ENCODE peak calls at places on chromosomes 3 and 15, in five cellular contexts. E, V, M, Q and F are unnamed samples.

GRCh38 chr3:113773381-113773780 is 26.5 kb downstream of the ATP6V1A start:
- DNase-seq in E (peak), V (no peak), M (no peak), Q (no peak), F (peak)

GRCh38 chr3:52331906-52332305 is 15.8 kb downstream of the DNAH1 start:
- DNase-seq in E (no peak), V (no peak), M (no peak), Q (no peak), F (no peak)

GRCh38 chr3:25843332-25843731 is 53.4 kb downstream of the OXSM start:
- DNase-seq in E (peak), V (no peak), M (no peak), Q (no peak), F (peak)

GRCh38 chr3:27423463-27423862 is 54.3 kb upstream of the NEK10 start:
- DNase-seq in E (peak), V (no peak), M (no peak), Q (no peak), F (peak)

GRCh38 chr3:16511561-16512434 is 1.7 kb downstream of the RFTN1 start:
- DNase-seq in E (peak), V (no peak), M (peak), Q (peak), F (peak)

GRCh38 chr3:107452436-107452835 is 70.3 kb upstream of the BBX start:
- DNase-seq in E (peak), V (no peak), M (no peak), Q (no peak), F (peak)

GRCh38 chr3:196890309-196890708 is 22.6 kb downstream of the SENP5 start:
- DNase-seq in E (peak), V (no peak), M (no peak), Q (no peak), F (no peak)

GRCh38 chr3:10627884-10628572 is 122.6 kb upstream of the ATP2B2 start:
- DNase-seq in E (no peak), V (no peak), M (no peak), Q (no peak), F (no peak)

GRCh38 chr3:195255176-195255500 is 15.8 kb downstream of the XXYLT1 start:
- DNase-seq in E (no peak), V (no peak), M (no peak), Q (no peak), F (no peak)

GRCh38 chr15:58465866-58466517 is 34.2 kb downstream of the LIPC start:
- DNase-seq in E (peak), V (no peak), M (no peak), Q (no peak), F (peak)

GRCh38 chr3:126373682-126374601 is 16.7 kb upstream of the KLF15 start:
- DNase-seq in E (peak), V (peak), M (peak), Q (no peak), F (no peak)

GRCh38 chr15:63234479-63234878 is 42.9 kb upstream of the APH1B start:
- DNase-seq in E (peak), V (no peak), M (peak), Q (peak), F (peak)

GRCh38 chr15:73866881-73867410 is 6.4 kb upstream of the TBC1D21 start:
- DNase-seq in E (no peak), V (no peak), M (no peak), Q (no peak), F (no peak)

GRCh38 chr3:36796896-36797295 is 32.5 kb upstream of the DCLK3 start:
- DNase-seq in E (peak), V (no peak), M (no peak), Q (no peak), F (peak)

GRCh38 chr3:82194870-82195269 is 433.4 kb upstream of the GBE1 start:
- DNase-seq in E (no peak), V (no peak), M (no peak), Q (no peak), F (no peak)

GRCh38 chr3:170585008-170585936 is 603 bp downstream of the SLC7A14 start:
- DNase-seq in E (no peak), V (peak), M (no peak), Q (no peak), F (no peak)

GRCh38 chr3:186583820-186584219 is 13.3 kb downstream of the DNAJB11 start:
- DNase-seq in E (no peak), V (no peak), M (no peak), Q (no peak), F (peak)

GRCh38 chr15:99174567-99174966 is 69.7 kb downstream of the SYNM start:
- DNase-seq in E (no peak), V (no peak), M (peak), Q (no peak), F (no peak)

GRCh38 chr3:45536316-45536715 is 58.2 kb upstream of the LIMD1 start:
- DNase-seq in E (no peak), V (no peak), M (no peak), Q (no peak), F (no peak)

GRCh38 chr15:60844431-60845174 is 365.7 kb upstream of the ICE2 start:
- DNase-seq in E (no peak), V (no peak), M (peak), Q (no peak), F (no peak)

GRCh38 chr15:99239545-99240198 is 9.7 kb downstream of the TTC23 start:
- DNase-seq in E (no peak), V (no peak), M (no peak), Q (no peak), F (no peak)

GRCh38 chr3:157066335-157067071 is 93.4 kb downstream of the CCNL1 start:
- DNase-seq in E (peak), V (no peak), M (no peak), Q (no peak), F (no peak)

GRCh38 chr3:16913264-16913580 is 28.5 kb downstream of the PLCL2 start:
- DNase-seq in E (no peak), V (no peak), M (no peak), Q (no peak), F (no peak)

GRCh38 chr3:120428904-120429303 is 21.9 kb downstream of the FSTL1 start:
- DNase-seq in E (peak), V (no peak), M (no peak), Q (no peak), F (no peak)

GRCh38 chr3:45178131-45179023 is 32.2 kb upstream of the CDCP1 start:
- DNase-seq in E (peak), V (no peak), M (no peak), Q (no peak), F (peak)

GRCh38 chr3:111128884-111129283 is 57.3 kb downstream of the NECTIN3 start:
- DNase-seq in E (no peak), V (no peak), M (no peak), Q (no peak), F (no peak)

GRCh38 chr15:99307735-99308134 is 56.5 kb downstream of the LRRC28 start:
- DNase-seq in E (no peak), V (no peak), M (no peak), Q (no peak), F (no peak)

GRCh38 chr15:67120009-67120838 is 54.8 kb downstream of the SMAD3 start:
- DNase-seq in E (no peak), V (no peak), M (no peak), Q (no peak), F (no peak)
- H3K4me3 ChIP-seq in E (no peak), V (no peak), M (no peak), Q (peak), F (no peak)

DNA sequence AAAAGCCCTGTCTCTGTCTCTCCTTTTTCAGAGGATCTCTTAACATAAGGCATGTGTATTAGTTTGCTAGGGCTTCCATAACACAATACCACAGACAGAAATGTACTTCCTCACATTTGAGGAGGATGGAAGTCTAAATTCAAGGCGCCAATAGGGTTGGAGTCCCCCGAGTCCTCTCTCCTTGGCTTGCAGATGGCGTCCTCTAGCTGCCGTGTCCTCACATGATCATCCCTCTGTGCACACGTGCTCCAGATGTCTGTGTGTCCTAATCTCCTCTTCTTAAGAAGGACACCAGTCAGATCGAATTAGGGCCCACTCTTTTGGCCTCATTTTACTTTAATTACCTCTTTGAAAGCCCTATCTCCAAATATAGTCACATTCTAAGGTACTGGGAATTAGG is 23.1 kb upstream of the BFSP2 start:
- DNase-seq in E (no peak), V (no peak), M (no peak), Q (no peak), F (peak)
- TF ChIP-seq CTCF in E (no peak), V (no peak), M (no peak), Q (no peak), F (no peak)

GRCh38 chr3:58434170-58434507 is 507 bp upstream of the PDHB start:
- DNase-seq in E (no peak), V (no peak), M (no peak), Q (no peak), F (no peak)
- H3K4me3 ChIP-seq in E (peak), V (peak), M (no peak), Q (peak), F (peak)

GRCh38 chr15:75201609-75202250 is at the start of gene C15orf39:
- DNase-seq in E (peak), V (peak), M (peak), Q (peak), F (peak)
- TF ChIP-seq CTCF in E (peak), V (peak), M (peak), Q (peak), F (peak)

DNA sequence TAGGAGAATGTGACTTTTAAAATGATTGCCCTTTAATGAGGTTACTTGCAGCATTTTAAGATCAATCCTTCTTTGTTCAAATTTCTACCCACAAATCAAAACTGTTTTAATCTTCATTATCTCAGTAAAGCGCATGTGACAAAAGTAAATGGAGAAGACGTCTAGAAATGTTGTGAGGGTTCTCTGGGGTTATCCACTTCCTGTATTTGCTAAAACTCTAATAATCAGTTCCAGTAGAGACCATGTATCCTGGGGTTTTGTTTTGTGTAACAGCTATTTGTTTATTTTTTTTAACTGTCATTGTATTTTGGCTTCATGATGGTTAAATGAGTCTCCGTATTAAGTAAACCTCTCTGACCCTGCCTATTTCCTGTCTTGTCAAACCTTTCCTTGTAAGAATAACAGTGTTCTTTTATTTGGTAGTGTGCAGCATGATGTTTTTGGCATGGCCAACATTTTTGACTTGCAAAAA is 27.5 kb downstream of the DUT start:
- DNase-seq in E (peak), V (no peak), M (no peak), Q (no peak), F (peak)
- H3K4me3 ChIP-seq in E (no peak), V (no peak), M (no peak), Q (no peak), F (no peak)

GRCh38 chr15:40470423-40471104 is at the start of gene CHST14:
- DNase-seq in E (peak), V (peak), M (peak), Q (peak), F (peak)
- TF ChIP-seq CTCF in E (no peak), V (no peak), M (no peak), Q (no peak), F (no peak)

GRCh38 chr15:65066001-65066634 is 1.7 kb downstream of the RASL12 start:
- DNase-seq in E (peak), V (no peak), M (no peak), Q (no peak), F (no peak)
- H3K4me3 ChIP-seq in E (no peak), V (no peak), M (no peak), Q (peak), F (peak)

GRCh38 chr15:88702983-88703382 is 64.2 kb downstream of the ISG20 start:
- DNase-seq in E (no peak), V (no peak), M (peak), Q (no peak), F (peak)

GRCh38 chr15:88700716-88701115 is 61.9 kb downstream of the ISG20 start:
- DNase-seq in E (no peak), V (no peak), M (no peak), Q (no peak), F (no peak)

GRCh38 chr15:88703533-88703932 is 64.7 kb downstream of the ISG20 start:
- DNase-seq in E (no peak), V (no peak), M (no peak), Q (no peak), F (no peak)

GRCh38 chr15:88699861-88700260 is 61.0 kb downstream of the ISG20 start:
- DNase-seq in E (no peak), V (no peak), M (no peak), Q (no peak), F (no peak)

DNA sequence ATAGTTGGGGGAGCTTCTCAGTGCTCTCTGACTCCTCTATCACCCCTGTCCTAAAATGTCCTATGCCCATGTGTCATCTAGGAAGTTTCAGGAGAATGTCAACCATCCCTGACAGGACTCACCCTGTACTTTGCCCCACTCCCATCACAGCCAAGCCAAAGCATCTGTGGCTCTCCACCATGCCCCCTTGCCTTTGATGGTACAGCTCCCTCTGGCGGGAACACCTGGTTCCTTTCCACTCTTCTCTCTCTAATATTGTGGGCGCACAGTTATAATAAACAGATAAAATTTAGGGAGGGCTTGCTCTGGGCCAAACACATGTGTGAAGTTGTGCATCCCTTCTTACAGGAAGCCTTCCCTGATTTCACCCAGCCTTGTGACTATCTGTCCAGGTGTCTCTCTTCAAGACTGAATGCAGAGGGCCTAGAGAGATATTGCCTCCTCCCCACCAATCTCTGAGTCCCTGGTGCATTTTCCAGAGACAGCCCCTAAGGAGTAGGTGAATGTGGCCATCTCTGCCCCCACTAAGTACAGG is 62.8 kb downstream of the ISG20 start:
- DNase-seq in E (no peak), V (no peak), M (no peak), Q (no peak), F (no peak)
- TF ChIP-seq CTCF in E (peak), V (no peak), M (no peak), Q (no peak), F (no peak)

DNA sequence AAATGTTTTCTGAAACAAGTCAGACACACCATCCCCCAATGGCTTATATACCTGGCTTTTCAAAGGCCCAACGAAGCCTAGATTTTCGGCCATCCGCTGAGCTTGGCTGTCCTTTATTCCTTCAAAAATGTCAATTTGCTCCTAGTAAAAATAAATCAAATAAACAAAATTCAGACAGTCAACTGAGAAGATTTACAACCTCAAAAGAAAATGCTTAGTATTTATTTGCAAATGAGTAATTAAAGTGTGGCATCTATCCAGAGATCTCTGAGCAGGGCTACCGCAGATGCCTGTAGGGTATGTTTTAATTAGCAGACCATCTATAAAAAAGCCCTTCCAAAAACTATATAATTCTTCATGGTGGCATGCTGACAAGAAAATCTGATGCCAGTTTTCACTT is 136.2 kb downstream of the SUCLG2 start:
- DNase-seq in E (no peak), V (no peak), M (no peak), Q (no peak), F (no peak)
- H3K4me3 ChIP-seq in E (no peak), V (no peak), M (no peak), Q (no peak), F (no peak)